ENCODE peak calls at places on chromosome 14, in seven cellular contexts. G is dorsolateral prefrontal cortex, C is endodermal cell, Z is neural progenitor cell, V is uterus, P is right lobe of liver, Y is GM23338. R is an unnamed sample.

GRCh38 chr14:65077318-65077717 is 25.0 kb downstream of the MAX start:
- DNase-seq in P (no peak), C (no peak), Y (peak; percentile 44), G (no peak), Z (no peak), V (no peak), R (no peak)

GRCh38 chr14:78605065-78605762 is 435.0 kb downstream of the NRXN3 start:
- DNase-seq in V (no peak), G (no peak), C (no peak), Y (no peak), Z (no peak), P (no peak), R (no peak)

GRCh38 chr14:86530457-86530856 is 1000.5 kb downstream of the FLRT2 start:
- DNase-seq in Z (no peak), V (no peak), C (peak; percentile 49), P (no peak), G (no peak), Y (peak; percentile 8), R (no peak)

GRCh38 chr14:74945261-74945851 is 10.0 kb downstream of the PGF start:
- DNase-seq in Z (peak; percentile 79), V (no peak), Y (peak; percentile 92), C (peak; percentile 95), G (no peak), P (no peak), R (no peak)

GRCh38 chr14:88342980-88343379 is 19.9 kb upstream of the KCNK10 start:
- DNase-seq in C (peak; percentile 60), G (no peak), Y (peak; percentile 29), Z (no peak), V (no peak), P (no peak), R (no peak)

GRCh38 chr14:89540830-89541470 is 123.9 kb upstream of the FOXN3 start:
- DNase-seq in V (no peak), G (no peak), Y (no peak), Z (no peak), P (no peak), C (no peak), R (peak; percentile 66)

GRCh38 chr14:58821421-58821820 is 183.7 kb downstream of the DACT1 start:
- DNase-seq in Z (no peak), Y (no peak), V (no peak), P (no peak), C (no peak), G (no peak), R (peak; percentile 55)

GRCh38 chr14:68544150-68544892 is 248.5 kb downstream of the ZFP36L1 start:
- DNase-seq in Y (no peak), P (no peak), G (no peak), V (peak; percentile 90), Z (no peak), C (no peak), R (peak; percentile 97)

GRCh38 chr14:93655078-93655750 is 133.1 kb downstream of the PRIMA1 start:
- DNase-seq in C (peak; percentile 67), Y (peak; percentile 97), P (no peak), V (no peak), Z (peak; percentile 94), G (peak; percentile 22), R (peak; percentile 63)

GRCh38 chr14:20539906-20540305 is 20.9 kb downstream of the RNASE9 start:
- DNase-seq in Z (no peak), G (no peak), P (no peak), V (no peak), C (no peak), Y (no peak), R (no peak)

GRCh38 chr14:91892918-91893527 is 25.7 kb upstream of the TC2N start:
- DNase-seq in G (no peak), P (no peak), Y (peak; percentile 83), Z (peak; percentile 71), V (no peak), C (peak; percentile 83), R (no peak)

GRCh38 chr14:61524211-61524806 is 171.0 kb upstream of the HIF1A start:
- DNase-seq in P (no peak), V (no peak), G (no peak), Y (no peak), C (peak; percentile 20), Z (no peak), R (peak; percentile 73)

GRCh38 chr14:19874842-19875241 is at the start of gene OR4K2:
- DNase-seq in G (no peak), V (no peak), C (no peak), P (no peak), Y (no peak), Z (no peak), R (no peak)

GRCh38 chr14:36654185-36655053 is 7.2 kb upstream of the PAX9 start:
- DNase-seq in C (peak; percentile 79), V (no peak), G (no peak), P (no peak), Z (peak; percentile 63), Y (peak; percentile 78), R (no peak)

DNA sequence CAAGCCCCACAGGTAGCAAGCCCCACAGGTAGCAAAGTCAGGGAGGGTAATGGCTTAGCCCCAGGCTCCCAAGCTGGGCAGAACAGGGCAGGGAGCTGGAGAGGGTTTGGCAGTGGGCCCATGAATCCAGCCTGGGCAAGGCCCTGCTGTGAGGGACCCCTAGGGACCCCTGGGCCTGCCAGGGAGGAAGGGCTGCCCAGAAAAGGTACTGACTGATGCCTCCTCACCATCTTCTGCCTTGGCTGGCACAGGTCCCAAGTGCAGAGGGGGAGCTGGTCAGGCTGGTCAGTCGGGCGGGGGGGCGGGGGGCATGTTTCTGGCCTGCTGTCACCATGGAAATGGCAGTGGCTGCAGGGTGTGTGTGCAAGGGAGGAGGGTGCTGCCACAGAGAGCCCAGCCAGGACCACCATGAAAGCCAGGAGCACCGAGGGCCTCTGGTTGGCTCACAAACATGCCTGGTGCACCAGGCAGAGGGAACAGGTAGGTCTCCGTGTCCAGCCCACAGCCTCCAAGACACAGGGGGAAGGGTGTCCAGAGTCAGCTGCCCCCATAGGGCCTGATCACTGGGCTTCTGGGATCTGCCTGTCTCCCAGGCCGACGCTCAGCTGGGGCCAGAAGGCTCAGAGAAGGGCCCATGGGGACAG is 1.5 kb upstream of the CRIP2 start:
- DNase-seq in Y (no peak), Z (no peak), G (no peak), V (no peak), P (no peak), C (no peak), R (no peak)
- H3K4me3 ChIP-seq in Y (peak overlapping the region; percentile 56), Z (peak overlapping the region; percentile 78), G (no peak overlapping the region), V (no peak overlapping the region), P (no peak overlapping the region), C (no peak overlapping the region), R (no peak overlapping the region)

DNA sequence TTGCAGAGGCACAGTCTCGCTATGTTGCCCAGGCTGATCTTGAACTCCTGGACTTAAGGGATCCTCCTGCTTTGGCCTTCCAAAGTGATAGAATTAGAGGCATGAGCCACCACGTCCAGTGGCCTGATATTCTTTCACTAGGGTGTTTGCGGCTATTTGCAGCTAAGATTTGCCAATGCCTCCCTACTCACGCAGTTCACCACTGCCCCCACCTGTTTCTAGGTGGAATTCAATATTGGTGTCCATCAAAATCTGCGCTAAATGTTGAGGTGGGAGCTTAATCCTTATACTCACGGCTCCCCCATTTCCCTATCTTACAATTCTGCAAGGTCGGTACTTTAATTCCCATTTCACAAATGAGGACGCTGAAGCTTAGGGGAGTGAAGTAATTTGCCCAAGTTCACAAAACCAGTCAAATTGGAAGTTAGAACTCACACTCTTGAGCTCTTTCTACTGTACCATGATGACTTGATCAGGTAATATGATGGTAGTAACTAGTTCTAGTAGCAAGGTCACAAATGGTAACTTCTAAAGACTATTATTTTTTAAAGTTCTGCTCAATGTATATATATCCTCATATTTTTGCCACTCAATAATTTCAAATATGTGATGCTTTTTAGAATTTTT is 22.1 kb upstream of the LRRC9 start:
- DNase-seq in V (no peak), P (no peak), Y (peak; percentile 76), Z (peak; percentile 74), G (peak; percentile 32), C (peak; percentile 71), R (peak; percentile 48)
- TF ChIP-seq CTCF in V (no peak), P (peak; percentile 62), Y (peak; percentile 86), Z (peak; percentile 74), G (peak; percentile 58), C (peak; percentile 83), R (peak; percentile 51)

DNA sequence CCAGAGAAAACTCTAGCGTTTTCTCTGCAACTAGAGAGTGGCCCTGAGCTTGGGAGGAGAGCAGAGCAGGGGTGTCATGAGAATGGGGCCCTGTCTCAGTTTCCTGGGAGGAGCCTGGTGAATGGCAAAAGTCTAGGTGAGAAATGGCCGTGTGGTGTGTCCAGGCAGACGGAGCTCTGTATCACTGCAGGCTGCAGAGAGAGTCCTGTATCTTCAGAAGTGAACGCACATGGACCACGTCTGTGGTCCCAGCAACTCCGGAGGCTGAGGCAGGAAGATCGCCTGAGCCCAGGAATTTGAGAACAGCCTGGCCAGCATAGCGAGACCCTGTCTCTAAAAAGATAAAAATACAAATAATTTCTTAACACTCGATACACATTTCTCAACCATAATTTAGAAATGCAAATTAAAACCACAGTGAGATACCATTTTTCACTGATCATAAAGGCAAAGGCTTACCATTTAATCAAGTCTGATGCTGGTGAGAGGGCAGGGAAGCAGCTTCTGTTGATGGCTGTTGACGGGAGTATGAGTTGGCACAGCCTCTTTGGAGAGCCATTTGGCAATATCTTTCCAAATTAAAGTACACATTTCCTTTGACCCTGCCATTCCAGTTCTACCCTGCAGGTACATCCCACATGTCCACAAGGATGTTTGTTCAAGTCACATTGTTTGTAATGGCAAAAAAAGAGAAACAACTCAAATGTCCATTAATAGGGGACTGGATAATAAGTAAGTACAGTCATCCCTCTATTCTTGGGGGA is 51.0 kb downstream of the NFKBIA start:
- DNase-seq in C (no peak), G (no peak), Z (no peak), V (no peak), P (peak; percentile 51), Y (no peak), R (peak; percentile 55)
- H3K4me3 ChIP-seq in C (no peak overlapping the region), G (no peak overlapping the region), Z (no peak overlapping the region), V (no peak overlapping the region), P (peak overlapping the region; percentile 54), Y (no peak overlapping the region), R (no peak overlapping the region)

GRCh38 chr14:23481362-23481970 is 12.0 kb downstream of the NGDN start:
- DNase-seq in C (peak; percentile 76), V (no peak), Z (peak; percentile 82), P (no peak), G (no peak), Y (peak; percentile 83), R (peak; percentile 35)

GRCh38 chr14:23483216-23483854 is 13.8 kb downstream of the NGDN start:
- DNase-seq in Y (peak; percentile 93), P (no peak), C (peak; percentile 90), V (no peak), Z (peak; percentile 87), G (peak; percentile 87), R (peak; percentile 11)

GRCh38 chr14:23482814-23483128 is 13.3 kb downstream of the NGDN start:
- DNase-seq in P (no peak), C (no peak), V (no peak), Y (no peak), Z (no peak), G (no peak), R (no peak)

GRCh38 chr14:23481992-23482813 is 12.7 kb downstream of the NGDN start:
- DNase-seq in Y (peak; percentile 73), G (no peak), P (no peak), V (no peak), C (peak; percentile 45), Z (peak; percentile 48), R (no peak)

DNA sequence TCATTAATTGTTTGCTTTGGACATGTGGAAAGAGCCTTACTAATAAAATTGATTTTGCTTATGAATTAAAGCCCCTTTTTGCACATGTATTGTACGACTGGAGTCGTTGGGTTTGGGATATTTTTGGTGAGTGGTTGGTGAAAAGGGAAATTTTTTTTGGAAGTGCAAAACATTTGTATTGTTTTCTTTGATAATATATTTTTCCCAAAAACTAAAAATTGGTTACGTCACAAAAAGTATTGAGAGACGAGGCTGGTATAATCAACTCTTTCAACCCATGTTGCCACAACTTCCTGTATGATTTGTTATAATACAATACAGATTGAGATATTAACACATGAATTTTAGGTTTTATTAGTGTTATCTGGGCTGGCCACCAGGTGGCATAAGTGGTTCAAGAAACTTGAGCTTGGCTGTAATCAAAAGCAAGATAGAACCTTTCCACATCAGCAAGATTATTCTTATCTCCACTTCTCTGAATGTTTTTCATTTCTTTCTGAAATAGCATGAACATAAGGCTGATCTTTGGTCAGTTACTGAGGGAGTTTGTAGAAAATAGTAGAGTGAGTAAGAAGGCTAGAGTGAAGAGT is 8.7 kb downstream of the NGDN start:
- DNase-seq in Y (peak; percentile 78), P (no peak), C (peak; percentile 72), V (peak; percentile 43), Z (peak; percentile 63), G (peak; percentile 75), R (peak; percentile 72)
- TF ChIP-seq CTCF in Y (peak; percentile 70), P (peak; percentile 72), C (peak; percentile 90), V (peak; percentile 68), Z (peak; percentile 90), G (peak; percentile 78), R (peak; percentile 74)